ENCODE peak calls at places on chromosomes 16 and 17, in four cellular contexts. O, H, B and Q are unnamed samples.

GRCh38 chr16:20897897-20898296 is 2.3 kb downstream of the DCUN1D3 start:
- DNase-seq in O (no peak), H (no peak), B (no peak), Q (no peak)

GRCh38 chr17:43039646-43040045 is 14.6 kb downstream of the RND2 start:
- DNase-seq in O (no peak), H (no peak), B (no peak), Q (no peak)

GRCh38 chr17:48093341-48094045 is 7.8 kb downstream of the CBX1 start:
- DNase-seq in O (no peak), H (no peak), B (no peak), Q (no peak)

GRCh38 chr17:75909812-75910274 is 5.2 kb upstream of the MRPL38 start:
- DNase-seq in O (no peak), H (no peak), B (peak; percentile 78), Q (no peak)

GRCh38 chr16:11757671-11758545 is 15.3 kb upstream of the TXNDC11 start:
- DNase-seq in O (peak; percentile 89), H (peak; percentile 19), B (no peak), Q (no peak)

GRCh38 chr16:76941091-76941490 is 249.9 kb upstream of the MON1B start:
- DNase-seq in O (no peak), H (no peak), B (no peak), Q (peak; percentile 5)

GRCh38 chr17:79752175-79752574 is 21.4 kb downstream of the ENPP7 start:
- DNase-seq in O (no peak), H (no peak), B (no peak), Q (no peak)

GRCh38 chr17:49861150-49861884 is 13.4 kb upstream of the TAC4 start:
- DNase-seq in O (peak; percentile 50), H (peak; percentile 80), B (peak; percentile 59), Q (peak; percentile 38)

GRCh38 chr17:60157487-60158040 is 7.8 kb downstream of the CA4 start:
- DNase-seq in O (no peak), H (no peak), B (no peak), Q (no peak)

GRCh38 chr17:3944485-3945388 is 19.5 kb downstream of the ATP2A3 start:
- DNase-seq in O (no peak), H (peak; percentile 98), B (peak; percentile 91), Q (peak; percentile 63)

GRCh38 chr16:80741716-80742115 is 62.7 kb downstream of the CDYL2 start:
- DNase-seq in O (peak; percentile 34), H (no peak), B (no peak), Q (no peak)

GRCh38 chr16:60166-60565 is 6.5 kb downstream of the SNRNP25 start:
- DNase-seq in O (no peak), H (no peak), B (no peak), Q (no peak)

GRCh38 chr16:58197314-58198012 is 443 bp downstream of the CSNK2A2 start:
- DNase-seq in O (no peak), H (peak; percentile 35), B (peak; percentile 38), Q (no peak)

GRCh38 chr17:7530294-7530900 is 18.5 kb upstream of the TNFSF12 start:
- DNase-seq in O (no peak), H (no peak), B (no peak), Q (no peak)

GRCh38 chr16:68490829-68491575 is 42.7 kb upstream of the SMPD3 start:
- DNase-seq in O (peak; percentile 81), H (no peak), B (no peak), Q (no peak)

GRCh38 chr17:1629647-1630310 is 1.1 kb upstream of the SLC43A2 start:
- DNase-seq in O (peak; percentile 42), H (peak; percentile 49), B (no peak), Q (no peak)

GRCh38 chr16:67939507-67940435 is 3.1 kb upstream of the PSMB10 start:
- DNase-seq in O (no peak), H (no peak), B (peak; percentile 73), Q (no peak)

GRCh38 chr16:24921229-24921628 is 75.5 kb downstream of the SLC5A11 start:
- DNase-seq in O (no peak), H (no peak), B (no peak), Q (no peak)

GRCh38 chr17:49480833-49481615 is 14.1 kb upstream of the NGFR start:
- DNase-seq in O (no peak), H (no peak), B (no peak), Q (no peak)

GRCh38 chr16:58024673-58025350 is 742 bp upstream of the MMP15 start:
- DNase-seq in O (no peak), H (no peak), B (no peak), Q (no peak)

GRCh38 chr17:16298140-16298662 is 55.1 kb downstream of the CENPV start:
- DNase-seq in O (no peak), H (no peak), B (no peak), Q (no peak)

GRCh38 chr16:46428108-46429061 is 192.8 kb downstream of the SHCBP1 start:
- DNase-seq in O (no peak), H (no peak), B (no peak), Q (no peak)

GRCh38 chr17:64196626-64197025 is 66.4 kb downstream of the TEX2 start:
- DNase-seq in O (peak; percentile 77), H (no peak), B (no peak), Q (no peak)

GRCh38 chr16:72604375-72604774 is 432.4 kb upstream of the PMFBP1 start:
- DNase-seq in O (no peak), H (no peak), B (no peak), Q (no peak)